ENCODE peak calls at places on chromosomes 7 and 10, in six cellular contexts. A is upper lobe of right lung; R is MM.1S; O is H1; U is CD8-positive, alpha-beta T cell; I is cardiac muscle cell. W is an unnamed sample.

GRCh38 chr10:25068152-25069058 is 52.0 kb downstream of the THNSL1 start:
- DNase-seq in O (no peak), U (no peak), I (no peak), A (no peak), R (no peak), W (no peak)

GRCh38 chr7:4057289-4057616 is 624.8 kb upstream of the FOXK1 start:
- DNase-seq in R (no peak), A (no peak), O (no peak), U (no peak), I (no peak), W (no peak)

GRCh38 chr10:52539463-52539862 is 225.4 kb downstream of the DKK1 start:
- DNase-seq in R (no peak), A (no peak), U (no peak), O (no peak), I (no peak), W (no peak)

GRCh38 chr7:33776791-33777190 is 128.5 kb upstream of the BMPER start:
- DNase-seq in O (no peak), U (no peak), R (no peak), I (no peak), A (no peak), W (no peak)

GRCh38 chr7:82616059-82616723 is 172.6 kb upstream of the CACNA2D1 start:
- DNase-seq in O (no peak), R (no peak), U (no peak), I (no peak), A (no peak), W (no peak)

GRCh38 chr10:124263726-124264125 is 155.0 kb downstream of the OAT start:
- DNase-seq in U (no peak), A (peak; percentile 11), I (no peak), O (no peak), R (no peak), W (no peak)

GRCh38 chr10:88980836-88981235 is 9.8 kb upstream of the FAS start:
- DNase-seq in I (no peak), O (no peak), R (no peak), A (no peak), U (no peak), W (no peak)

GRCh38 chr7:115816318-115816974 is 214.1 kb downstream of the TFEC start:
- DNase-seq in I (no peak), R (no peak), U (no peak), A (no peak), O (no peak), W (no peak)

GRCh38 chr7:16753102-16753931 is at the start of gene TSPAN13:
- DNase-seq in U (peak; percentile 41), I (peak; percentile 95), O (peak; percentile 90), A (peak; percentile 96), R (peak; percentile 89), W (peak; percentile 93)

GRCh38 chr10:58531084-58531695 is 18.5 kb downstream of the BICC1 start:
- DNase-seq in U (no peak), R (peak; percentile 72), A (no peak), O (peak; percentile 81), I (peak; percentile 61), W (peak; percentile 74)

GRCh38 chr7:106065560-106066500 is 46.3 kb downstream of the SYPL1 start:
- DNase-seq in O (peak; percentile 42), R (no peak), I (no peak), U (no peak), A (no peak), W (no peak)

GRCh38 chr10:130656187-130656575 is 520.0 kb downstream of the GLRX3 start:
- DNase-seq in I (no peak), A (no peak), O (no peak), R (no peak), U (no peak), W (no peak)

GRCh38 chr10:49508249-49508648 is 30.7 kb downstream of the ERCC6 start:
- DNase-seq in I (no peak), O (no peak), R (no peak), U (peak; percentile 37), A (no peak), W (no peak)

GRCh38 chr7:75856562-75856961 is 22.3 kb upstream of the RHBDD2 start:
- DNase-seq in A (no peak), O (no peak), R (no peak), U (no peak), I (no peak), W (no peak)

GRCh38 chr10:5293691-5294550 is 70.8 kb upstream of the UCN3 start:
- DNase-seq in A (peak; percentile 90), U (peak; percentile 55), I (peak; percentile 65), R (no peak), O (peak; percentile 97), W (peak; percentile 72)
- TF ChIP-seq CTCF in A (peak; percentile 51), U (peak; percentile 27), I (peak; percentile 59), R (peak; percentile 22), O (peak; percentile 90), W (peak; percentile 30)

GRCh38 chr7:41996381-41997035 is 240.5 kb downstream of the GLI3 start:
- DNase-seq in I (no peak), O (no peak), A (no peak), R (peak; percentile 9), U (no peak), W (no peak)
- H3K4me1 ChIP-seq in I (no peaks in the 10 kb centered on the region), O (no peaks in the 10 kb centered on the region), A (peaks cover 23% of the 10 kb centered on the region), R (peaks cover 8% of the 10 kb centered on the region), U (no peaks in the 10 kb centered on the region), W (no peaks in the 10 kb centered on the region)

DNA sequence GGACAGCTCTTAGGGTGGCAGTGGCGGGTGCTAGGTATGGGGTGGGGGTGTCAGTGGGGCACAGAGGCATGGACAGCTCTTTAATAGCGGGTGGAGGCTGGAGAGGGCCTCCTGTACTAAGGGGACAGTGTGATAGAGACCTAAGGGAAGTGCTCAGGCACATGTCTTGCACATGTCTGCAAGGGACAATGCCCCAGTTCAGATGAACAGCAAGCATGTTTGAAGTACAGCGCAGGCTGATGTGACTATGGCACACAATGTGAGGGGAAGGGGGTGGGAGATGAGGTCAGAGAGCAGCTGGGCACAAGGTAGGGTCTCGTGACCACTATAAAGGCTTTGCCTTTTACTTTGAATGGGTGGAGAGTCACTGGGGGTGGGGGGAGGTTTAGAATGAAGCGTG is 3.5 kb downstream of the GIMAP8 start:
- DNase-seq in A (no peak), R (no peak), I (no peak), U (no peak), O (no peak), W (no peak)
- H3K4me3 ChIP-seq in A (peak overlapping the region; percentile 58), R (no peak overlapping the region), I (no peak overlapping the region), U (peak overlapping the region; percentile 59), O (no peak overlapping the region), W (no peak overlapping the region)

DNA sequence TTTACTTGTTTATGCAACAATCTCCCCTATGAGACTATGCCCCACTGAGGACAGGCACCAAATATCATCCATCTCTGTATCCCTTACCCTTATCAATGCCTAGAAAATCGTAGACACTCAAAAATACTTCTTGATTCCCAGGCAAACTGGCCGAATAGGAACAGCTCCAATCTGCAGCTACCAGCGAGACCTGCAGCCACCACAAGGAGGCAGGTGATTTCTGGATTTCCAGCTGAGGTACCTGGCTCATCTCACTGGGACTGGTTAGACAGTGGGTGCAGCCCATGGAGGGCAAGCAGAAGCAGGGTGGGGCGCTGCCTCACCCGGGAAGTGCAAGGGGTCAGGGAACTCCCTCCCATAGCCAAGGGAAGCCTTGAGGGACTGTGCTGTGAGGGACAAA is 10.8 kb upstream of the PPP1R3C start:
- DNase-seq in O (peak; percentile 51), R (no peak), A (no peak), I (no peak), U (no peak), W (no peak)
- TF ChIP-seq CTCF in O (peak; percentile 71), R (peak; percentile 6), A (no peak), I (peak; percentile 28), U (no peak), W (no peak)

W was measured in testis.